ENCODE peak calls at places on chromosomes 3 and 15, in eight cellular contexts. I is aorta, O is neuronal stem cell, V is small intestine, A is keratinocyte, Y is GM12878, F is ovary, C is endothelial cell of umbilical vein. D is an unnamed sample. For H3K9me3, the result is how much of the 10 kb centered on the place peaks cover.

GRCh38 chr3:185744997-185745843 is 79.6 kb downstream of the IGF2BP2 start:
- DNase-seq in I (no peak), O (no peak), V (no peak), A (no peak), Y (peak), F (no peak), C (peak), D (no peak)

GRCh38 chr3:45034612-45035252 is 8.6 kb downstream of the CLEC3B start:
- DNase-seq in I (peak), O (no peak), V (no peak), A (no peak), Y (no peak), F (no peak), C (no peak), D (no peak)

GRCh38 chr3:104763007-104763406 is 603.7 kb upstream of the ALCAM start:
- DNase-seq in I (no peak), O (peak), V (no peak), A (no peak), Y (no peak), F (no peak), C (peak), D (no peak)

GRCh38 chr3:100216713-100217112 is 44.1 kb upstream of the TBC1D23 start:
- DNase-seq in I (no peak), O (no peak), V (no peak), A (no peak), Y (no peak), F (no peak), C (no peak), D (no peak)

GRCh38 chr15:90449206-90449735 is 61.2 kb downstream of the IQGAP1 start:
- DNase-seq in I (no peak), O (no peak), V (no peak), A (no peak), Y (no peak), F (no peak), C (no peak), D (no peak)

GRCh38 chr3:50352762-50353161 is 2.1 kb downstream of the CYB561D2 start:
- DNase-seq in I (no peak), O (no peak), V (peak), A (no peak), Y (no peak), F (no peak), C (no peak), D (no peak)

GRCh38 chr15:95799286-95800187 is 531.0 kb upstream of the NR2F2 start:
- DNase-seq in I (no peak), O (no peak), V (no peak), A (peak), Y (no peak), F (no peak), C (peak), D (no peak)

GRCh38 chr3:185153170-185153733 is 392 bp upstream of the C3orf70 start:
- DNase-seq in I (peak), O (peak), V (peak), A (no peak), Y (no peak), F (no peak), C (peak), D (no peak)

GRCh38 chr15:79431636-79432344 is at the start of gene MINAR1:
- DNase-seq in I (peak), O (peak), V (no peak), A (no peak), Y (no peak), F (no peak), C (peak), D (no peak)

GRCh38 chr3:33271324-33271723 is 5.9 kb upstream of the FBXL2 start:
- DNase-seq in I (no peak), O (no peak), V (no peak), A (no peak), Y (no peak), F (no peak), C (no peak), D (no peak)

GRCh38 chr3:25693238-25693637 is 28.5 kb upstream of the TOP2B start:
- DNase-seq in I (no peak), O (no peak), V (no peak), A (no peak), Y (no peak), F (no peak), C (no peak), D (no peak)

DNA sequence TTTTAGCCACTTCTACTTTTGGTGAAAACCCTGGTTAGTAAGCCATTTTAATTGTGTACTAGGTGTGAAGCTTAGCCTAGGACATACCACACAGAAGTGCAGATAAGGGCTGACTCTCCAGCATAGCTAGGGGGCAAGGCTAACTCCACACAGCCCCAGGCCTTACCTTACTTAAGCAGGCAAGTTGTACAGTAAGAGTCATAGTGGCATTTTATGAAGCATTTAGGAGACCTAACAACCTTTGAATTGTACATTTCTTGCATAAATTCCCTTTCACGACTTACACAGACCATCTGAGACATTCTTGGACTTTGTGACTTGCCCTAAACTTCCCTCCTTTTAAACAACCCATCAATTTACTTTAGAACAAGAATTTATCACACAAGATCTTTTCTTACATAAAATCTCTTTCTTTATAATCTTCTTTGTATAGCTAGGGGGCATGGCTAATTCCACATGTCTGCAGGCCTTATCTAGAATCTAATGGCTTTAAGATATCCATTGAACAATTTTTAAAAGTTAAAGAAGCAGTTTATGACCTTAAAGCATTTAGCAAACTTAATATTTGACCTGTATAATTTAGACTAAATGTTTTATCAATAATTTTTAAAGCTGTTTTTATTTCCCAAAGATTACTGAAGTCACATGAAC is 18.7 kb upstream of the SKIL start:
- DNase-seq in I (no peak), O (no peak), V (no peak), A (no peak), Y (no peak), F (no peak), C (no peak), D (no peak)
- H3K9me3 ChIP-seq in I (under half), O (under half), V (under half), A (under half), Y (under half), F (under half), C (under half), D (under half)

DNA sequence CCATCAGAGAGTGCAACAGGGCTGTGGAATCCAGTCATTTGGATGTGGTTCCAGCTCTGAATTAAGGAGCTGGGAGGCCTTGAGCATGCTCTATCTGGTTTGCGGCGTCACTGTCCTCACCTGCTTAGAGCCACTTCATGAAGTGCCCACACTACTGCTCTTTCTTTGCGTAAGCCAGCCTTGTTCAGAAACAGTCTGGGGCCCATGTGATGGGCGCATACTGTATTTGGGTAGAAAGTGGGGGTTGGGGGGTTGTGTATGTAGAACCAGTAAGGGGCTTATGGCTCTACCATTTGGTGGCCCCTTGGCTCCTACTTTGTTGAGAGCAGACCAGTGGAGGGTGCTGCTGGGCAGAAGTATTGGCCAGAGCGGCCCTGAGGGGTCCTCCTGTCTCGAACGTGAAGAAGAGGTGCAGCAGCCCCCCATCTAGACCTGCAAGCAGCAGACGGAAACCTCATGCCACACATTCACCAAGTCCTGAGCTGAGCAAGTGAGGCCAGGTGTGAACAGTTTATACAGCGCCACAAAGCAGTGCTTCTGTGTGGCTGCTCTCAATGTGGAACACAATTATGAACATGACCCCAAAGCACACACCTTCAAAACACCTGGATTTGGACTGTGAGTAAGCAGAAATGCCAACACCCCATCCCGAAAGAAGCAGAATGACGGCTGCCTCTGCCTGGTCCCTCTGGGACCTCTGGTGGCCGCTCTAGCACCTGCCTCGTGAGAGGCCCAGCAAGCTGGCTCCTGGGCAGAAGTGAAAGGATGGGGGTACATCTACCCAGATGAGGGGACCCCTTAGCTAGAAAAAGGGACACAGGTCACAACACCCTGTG is 26.6 kb downstream of the SRPRB start:
- DNase-seq in I (no peak), O (no peak), V (no peak), A (no peak), Y (no peak), F (no peak), C (no peak), D (no peak)
- H3K9me3 ChIP-seq in I (under half), O (under half), V (under half), A (under half), Y (under half), F (under half), C (under half), D (under half)

GRCh38 chr15:86590461-86590860 is 510.8 kb downstream of the AGBL1 start:
- DNase-seq in I (no peak), O (no peak), V (no peak), A (no peak), Y (no peak), F (no peak), C (no peak), D (no peak)
- H3K9me3 ChIP-seq in I (under half), O (under half), V (under half), A (under half), Y (under half), F (under half), C (under half), D (under half)

GRCh38 chr3:173008978-173009377 is 132.1 kb downstream of the SPATA16 start:
- DNase-seq in I (no peak), O (no peak), V (no peak), A (no peak), Y (no peak), F (no peak), C (no peak), D (no peak)
- H3K9me3 ChIP-seq in I (under half), O (under half), V (under half), A (under half), Y (under half), F (under half), C (under half), D (under half)

DNA sequence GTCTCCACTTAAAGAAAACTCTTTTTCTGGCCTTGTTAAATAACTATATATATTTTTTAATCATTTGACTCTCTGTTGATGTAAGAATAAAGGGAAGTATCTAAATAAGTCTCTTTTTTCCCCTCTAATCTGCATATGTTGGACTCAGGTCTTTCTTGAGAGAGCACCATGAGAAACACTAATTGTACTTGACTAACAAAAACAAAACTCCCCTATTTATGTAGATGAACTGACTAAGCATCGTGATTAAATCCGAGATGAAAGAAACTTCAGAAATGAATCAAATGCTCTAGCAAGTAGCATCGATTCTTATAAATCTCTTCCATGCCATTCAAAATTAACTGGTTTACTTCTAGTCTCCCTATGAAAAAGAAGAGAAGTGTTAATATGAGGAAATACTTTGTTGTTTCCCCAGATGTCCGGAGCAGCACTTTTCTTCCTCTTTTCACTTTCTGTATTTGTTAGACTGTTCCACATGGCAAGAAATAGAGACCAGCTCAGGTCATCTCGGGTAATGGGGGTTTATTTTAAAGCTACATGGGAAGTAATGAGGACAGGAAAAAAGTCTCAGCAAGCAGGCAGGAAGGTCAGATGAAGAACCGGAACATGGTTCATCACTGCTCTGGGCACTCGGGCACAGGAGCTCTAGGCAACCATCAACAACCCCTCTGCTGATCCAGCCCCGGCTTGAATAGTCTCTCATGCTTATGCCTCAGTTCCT is 288.3 kb downstream of the CNTN6 start:
- DNase-seq in I (peak), O (no peak), V (no peak), A (no peak), Y (no peak), F (no peak), C (no peak), D (no peak)
- H3K9me3 ChIP-seq in I (under half), O (under half), V (under half), A (under half), Y (under half), F (under half), C (under half), D (under half)